ENCODE peak calls at places on chromosomes 3 and 15, in seven cellular contexts. B is GM13976, Q is endothelial cell, A is right lobe of liver, J is lower lobe of right lung, Y is breast epithelium, U is foreskin fibroblast. S is an unnamed sample.

GRCh38 chr15:66401130-66402021 is 14.7 kb downstream of the MAP2K1 start:
- DNase-seq in J (no peak), U (no peak), Y (no peak), A (no peak), Q (no peak), B (no peak), S (no peak)

GRCh38 chr3:180180795-180181194 is 144.1 kb upstream of the PEX5L start:
- DNase-seq in J (no peak), A (no peak), B (no peak), Q (no peak), Y (no peak), U (peak; percentile 0), S (no peak)

GRCh38 chr3:60010778-60011177 is 961.0 kb upstream of the CFAP20DC start:
- DNase-seq in J (no peak), Q (no peak), B (peak; percentile 42), Y (no peak), U (no peak), A (no peak), S (no peak)

GRCh38 chr15:76577879-76578512 is 241.4 kb downstream of the ISL2 start:
- DNase-seq in A (no peak), J (no peak), U (no peak), B (no peak), Y (no peak), Q (no peak), S (no peak)

GRCh38 chr15:64774556-64775523 is 549 bp downstream of the RBPMS2 start:
- DNase-seq in U (peak; percentile 24), A (peak; percentile 66), J (no peak), B (no peak), Y (no peak), Q (peak; percentile 41), S (no peak)

GRCh38 chr3:178778579-178778978 is 242.3 kb downstream of the KCNMB2 start:
- DNase-seq in U (no peak), Q (no peak), B (no peak), Y (no peak), J (no peak), A (no peak), S (no peak)

GRCh38 chr15:57640935-57641682 is 49.4 kb downstream of the MYZAP start:
- DNase-seq in U (peak; percentile 67), Q (peak; percentile 51), J (no peak), A (no peak), Y (no peak), B (no peak), S (no peak)

GRCh38 chr3:177013681-177014280 is 183.5 kb downstream of the TBL1XR1 start:
- DNase-seq in B (no peak), J (no peak), A (no peak), U (no peak), Y (no peak), Q (no peak), S (no peak)

GRCh38 chr3:11529281-11529680 is 114.4 kb downstream of the VGLL4 start:
- DNase-seq in Y (no peak), B (no peak), Q (no peak), U (no peak), J (no peak), A (no peak), S (no peak)

GRCh38 chr15:78800806-78801205 is 10.5 kb downstream of the ADAMTS7 start:
- DNase-seq in Y (no peak), U (no peak), J (no peak), B (no peak), Q (no peak), A (no peak), S (no peak)

GRCh38 chr3:41683666-41684350 is 278.1 kb downstream of the ULK4 start:
- DNase-seq in Y (no peak), A (peak; percentile 64), Q (no peak), B (no peak), J (no peak), U (peak; percentile 24), S (no peak)

GRCh38 chr3:12752803-12753202 is 6.3 kb downstream of the TMEM40 start:
- DNase-seq in A (no peak), J (no peak), U (peak; percentile 26), Y (no peak), Q (no peak), B (peak; percentile 58), S (no peak)

DNA sequence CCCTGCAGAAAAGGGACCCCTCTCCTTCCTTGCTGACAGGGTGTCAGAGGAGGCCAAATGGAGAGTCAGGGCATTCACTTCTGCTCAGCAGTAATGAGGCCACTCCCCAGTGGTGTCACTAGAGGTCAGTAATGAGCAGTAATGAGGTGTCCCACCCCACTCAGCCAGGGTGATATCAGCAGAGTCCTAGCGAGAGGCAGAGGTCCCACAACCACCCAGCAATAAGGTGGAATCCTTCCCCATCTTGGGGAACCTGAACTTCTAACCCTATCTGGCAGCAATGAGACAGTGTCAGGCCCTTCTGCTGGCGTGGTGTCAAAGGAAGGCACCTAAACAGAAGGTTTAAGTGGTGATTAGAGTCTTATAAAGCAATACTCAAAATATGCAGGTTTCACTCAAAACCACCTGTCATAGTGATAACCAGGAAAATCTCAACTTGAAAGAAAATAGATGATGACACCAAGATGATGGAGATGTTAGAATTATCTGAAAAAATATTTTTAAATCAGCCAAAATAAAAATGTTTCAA is 12.9 kb downstream of the OCA2 start:
- DNase-seq in A (no peak), J (no peak), U (peak; percentile 75), B (peak; percentile 74), Q (peak; percentile 68), Y (no peak), S (no peak)
- TF ChIP-seq CTCF in A (peak; percentile 75), J (peak; percentile 76), U (peak; percentile 71), B (peak; percentile 67), Q (peak; percentile 40), Y (peak; percentile 34), S (peak; percentile 81)

GRCh38 chr3:9932843-9933560 is 632 bp upstream of the CRELD1 start:
- DNase-seq in B (peak; percentile 89), A (peak; percentile 86), U (peak; percentile 92), Q (peak; percentile 87), J (peak; percentile 91), Y (peak; percentile 84), S (peak; percentile 94)

GRCh38 chr3:9932535-9932842 is 1.1 kb upstream of the CRELD1 start:
- DNase-seq in B (no peak), J (no peak), Q (no peak), Y (no peak), U (no peak), A (no peak), S (no peak)

GRCh38 chr3:9934993-9935392 is 1.4 kb downstream of the CRELD1 start:
- DNase-seq in J (no peak), B (no peak), U (no peak), Q (no peak), A (no peak), Y (no peak), S (no peak)

GRCh38 chr3:9934235-9934621 is 594 bp downstream of the CRELD1 start:
- DNase-seq in A (no peak), Q (no peak), U (no peak), Y (no peak), J (no peak), B (no peak), S (no peak)

DNA sequence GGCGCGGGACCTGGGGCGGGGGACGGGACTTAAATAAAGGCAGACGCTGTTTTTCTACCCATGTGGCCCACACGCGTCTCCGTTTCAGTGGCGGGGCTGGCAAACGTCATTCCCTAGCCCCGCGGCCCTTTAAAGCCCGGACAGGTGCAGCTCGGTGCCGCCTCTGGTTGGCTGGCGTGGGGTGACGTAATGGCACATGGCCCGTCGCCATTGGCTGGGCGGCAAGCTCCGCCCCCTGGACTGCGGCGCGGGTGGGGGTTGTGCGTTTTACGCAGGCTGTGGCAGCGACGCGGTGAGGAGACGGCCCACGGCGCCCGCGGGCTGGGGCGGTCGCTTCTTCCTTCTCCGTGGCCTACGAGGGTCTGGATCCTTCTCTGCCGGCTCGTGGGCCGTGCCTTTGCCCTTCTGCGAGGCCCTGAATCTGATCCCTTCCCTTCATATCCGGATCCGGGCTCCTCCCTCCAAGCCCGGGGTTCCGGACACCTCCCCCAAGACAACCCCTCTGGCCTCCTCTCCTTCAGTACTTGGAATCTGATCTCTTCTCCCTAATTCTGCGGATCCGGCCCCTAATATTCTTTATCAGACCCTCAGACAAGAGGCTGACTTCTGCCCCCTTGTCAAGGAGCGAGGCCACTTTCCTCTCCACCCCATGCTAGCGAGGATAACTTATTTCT is at the start of gene CRELD1:
- DNase-seq in U (peak; percentile 97), A (peak; percentile 98), B (peak; percentile 96), Q (peak; percentile 92), Y (peak; percentile 96), J (peak; percentile 97), S (peak; percentile 97)
- TF ChIP-seq CTCF in U (no peak), A (no peak), B (no peak), Q (peak; percentile 6), Y (no peak), J (no peak), S (no peak)

GRCh38 chr3:36405193-36405592 is 24.9 kb downstream of the STAC start:
- DNase-seq in Q (no peak), J (no peak), A (no peak), B (no peak), Y (no peak), U (peak; percentile 5), S (no peak)

GRCh38 chr3:36403661-36404060 is 23.4 kb downstream of the STAC start:
- DNase-seq in A (no peak), U (peak; percentile 14), J (no peak), Q (no peak), Y (no peak), B (no peak), S (no peak)

GRCh38 chr3:36409862-36410261 is 29.6 kb downstream of the STAC start:
- DNase-seq in Y (no peak), B (no peak), U (no peak), J (no peak), A (no peak), Q (no peak), S (no peak)

GRCh38 chr3:36408146-36408545 is 27.8 kb downstream of the STAC start:
- DNase-seq in A (no peak), Q (no peak), Y (no peak), U (peak; percentile 7), B (no peak), J (no peak), S (no peak)
- TF ChIP-seq CTCF in A (no peak), Q (peak; percentile 49), Y (no peak), U (no peak), B (no peak), J (no peak), S (peak; percentile 52)

GRCh38 chr15:77653832-77654480 is 21.2 kb upstream of the LINGO1 start:
- DNase-seq in J (no peak), A (no peak), U (no peak), B (no peak), Y (no peak), Q (no peak), S (no peak)

GRCh38 chr15:77649610-77650009 is 16.9 kb upstream of the LINGO1 start:
- DNase-seq in Y (no peak), A (no peak), Q (no peak), J (no peak), B (no peak), U (no peak), S (no peak)

GRCh38 chr15:77649019-77649418 is 16.3 kb upstream of the LINGO1 start:
- DNase-seq in A (no peak), Q (no peak), U (no peak), B (no peak), J (no peak), Y (no peak), S (no peak)

GRCh38 chr15:77647961-77648360 is 15.2 kb upstream of the LINGO1 start:
- DNase-seq in B (no peak), Y (no peak), Q (no peak), A (no peak), U (no peak), J (no peak), S (no peak)

DNA sequence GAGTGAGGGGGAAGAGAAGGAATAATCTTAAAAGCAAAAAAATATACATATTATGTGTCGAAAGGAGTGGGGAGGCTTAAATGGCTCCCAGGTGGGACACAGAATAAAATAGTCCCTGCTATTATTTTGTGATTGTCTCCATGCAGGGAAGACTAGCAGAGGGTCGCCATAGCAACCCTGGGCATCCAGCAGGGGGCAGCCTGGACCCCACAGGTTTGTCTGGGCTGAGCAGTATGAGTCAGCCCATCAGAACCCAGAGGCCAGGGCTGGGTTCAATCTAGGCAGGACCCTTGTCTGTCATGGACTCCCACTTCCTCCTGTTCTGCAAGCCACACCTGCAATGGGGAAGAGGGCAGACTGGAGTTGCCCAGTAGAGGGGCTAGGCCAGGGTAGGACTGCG is 17.6 kb upstream of the LINGO1 start:
- DNase-seq in A (no peak), J (no peak), Y (no peak), Q (peak; percentile 77), U (peak; percentile 25), B (no peak), S (no peak)
- TF ChIP-seq CTCF in A (no peak), J (no peak), Y (no peak), Q (peak; percentile 70), U (no peak), B (no peak), S (peak; percentile 61)